ENCODE peak calls at places on chromosomes 12 and 14, in five cellular contexts. P is astrocyte of the spinal cord, N is lung, X is uterus, J is GM10248. B is an unnamed sample.

GRCh38 chr12:73892181-73892580 is 645.5 kb upstream of the ATXN7L3B start:
- DNase-seq in P (peak), N (no peak), X (no peak), J (no peak), B (no peak)

GRCh38 chr12:105090361-105090760 is 6.1 kb upstream of the ALDH1L2 start:
- DNase-seq in P (no peak), N (no peak), X (no peak), J (no peak), B (no peak)

GRCh38 chr12:117134059-117134458 is 34.8 kb upstream of the TESC start:
- DNase-seq in P (no peak), N (no peak), X (no peak), J (no peak), B (no peak)

GRCh38 chr12:104576980-104577925 is 120.5 kb downstream of the CHST11 start:
- DNase-seq in P (peak), N (no peak), X (no peak), J (no peak), B (no peak)

GRCh38 chr12:15728118-15728598 is 61.0 kb downstream of the EPS8 start:
- DNase-seq in P (peak), N (no peak), X (no peak), J (no peak), B (no peak)

GRCh38 chr12:104010800-104011199 is 39.2 kb downstream of the GLT8D2 start:
- DNase-seq in P (no peak), N (no peak), X (no peak), J (no peak), B (no peak)

GRCh38 chr12:109880049-109880931 is at the start of gene GLTP:
- DNase-seq in P (peak), N (peak), X (peak), J (peak), B (peak)

GRCh38 chr12:90858261-90858660 is 96.7 kb downstream of the CCER1 start:
- DNase-seq in P (peak), N (no peak), X (no peak), J (no peak), B (peak)

GRCh38 chr14:86799244-86799647 is 1193.7 kb downstream of the GALC start:
- DNase-seq in P (peak), N (no peak), X (no peak), J (no peak), B (no peak)

DNA sequence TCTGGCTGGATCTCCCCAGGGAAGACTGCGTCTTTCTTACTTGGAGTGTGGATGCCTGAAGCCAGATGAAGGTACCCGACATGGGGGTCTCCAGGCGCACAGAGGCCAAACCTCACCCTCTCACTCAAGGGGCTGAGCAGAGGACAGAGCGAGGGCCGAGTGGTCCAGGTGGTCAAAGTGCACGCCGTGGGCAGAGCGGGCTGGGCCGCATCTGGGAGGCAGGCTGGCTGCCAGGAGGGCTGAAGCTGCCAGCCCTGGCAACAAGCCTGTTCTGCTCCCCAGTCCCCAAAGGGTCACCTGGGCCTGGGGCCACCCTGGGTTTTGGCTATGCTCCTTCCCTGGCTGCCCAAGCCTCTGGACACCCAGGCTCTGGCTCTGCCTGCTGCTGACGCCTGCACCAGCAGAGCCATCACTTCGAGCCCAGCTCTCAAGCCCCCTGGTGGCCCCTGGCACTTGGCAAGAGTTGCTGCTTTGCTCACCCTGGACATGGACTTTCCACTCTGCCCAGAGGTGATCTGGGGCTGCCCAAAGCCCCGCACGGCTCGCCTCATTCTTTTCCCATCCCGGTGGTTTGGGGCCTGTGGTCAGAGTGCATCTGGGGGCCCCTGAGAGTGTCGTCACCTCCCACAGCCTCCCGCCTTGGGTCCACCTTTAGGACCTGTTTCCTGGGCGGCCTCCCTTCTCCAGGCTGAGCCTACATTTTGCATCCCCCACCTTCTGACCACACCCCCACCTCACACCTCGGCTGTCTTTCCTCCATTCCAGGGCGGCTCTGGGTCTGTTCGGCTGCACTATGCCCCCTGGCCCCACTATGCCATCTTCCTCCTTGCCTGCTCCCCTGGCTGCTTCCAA is 2.8 kb downstream of the ADSS1 start:
- DNase-seq in P (no peak), N (no peak), X (no peak), J (no peak), B (no peak)
- TF ChIP-seq CTCF in P (peak), N (no peak), X (no peak), J (no peak), B (peak)

GRCh38 chr14:105187935-105188524 is 6.9 kb upstream of the NUDT14 start:
- DNase-seq in P (no peak), N (peak), X (no peak), J (no peak), B (no peak)
- TF ChIP-seq CTCF in P (no peak), N (no peak), X (no peak), J (no peak), B (no peak)

GRCh38 chr12:54298904-54299303 is 1.9 kb downstream of the NFE2 start:
- DNase-seq in P (no peak), N (no peak), X (no peak), J (no peak), B (no peak)

GRCh38 chr12:54299515-54300266 is 1.1 kb downstream of the NFE2 start:
- DNase-seq in P (no peak), N (no peak), X (no peak), J (no peak), B (no peak)

GRCh38 chr12:54300267-54300731 is 516 bp downstream of the NFE2 start:
- DNase-seq in P (no peak), N (no peak), X (no peak), J (no peak), B (no peak)

GRCh38 chr12:54301428-54302045 is 722 bp upstream of the NFE2 start:
- DNase-seq in P (no peak), N (no peak), X (no peak), J (no peak), B (no peak)

DNA sequence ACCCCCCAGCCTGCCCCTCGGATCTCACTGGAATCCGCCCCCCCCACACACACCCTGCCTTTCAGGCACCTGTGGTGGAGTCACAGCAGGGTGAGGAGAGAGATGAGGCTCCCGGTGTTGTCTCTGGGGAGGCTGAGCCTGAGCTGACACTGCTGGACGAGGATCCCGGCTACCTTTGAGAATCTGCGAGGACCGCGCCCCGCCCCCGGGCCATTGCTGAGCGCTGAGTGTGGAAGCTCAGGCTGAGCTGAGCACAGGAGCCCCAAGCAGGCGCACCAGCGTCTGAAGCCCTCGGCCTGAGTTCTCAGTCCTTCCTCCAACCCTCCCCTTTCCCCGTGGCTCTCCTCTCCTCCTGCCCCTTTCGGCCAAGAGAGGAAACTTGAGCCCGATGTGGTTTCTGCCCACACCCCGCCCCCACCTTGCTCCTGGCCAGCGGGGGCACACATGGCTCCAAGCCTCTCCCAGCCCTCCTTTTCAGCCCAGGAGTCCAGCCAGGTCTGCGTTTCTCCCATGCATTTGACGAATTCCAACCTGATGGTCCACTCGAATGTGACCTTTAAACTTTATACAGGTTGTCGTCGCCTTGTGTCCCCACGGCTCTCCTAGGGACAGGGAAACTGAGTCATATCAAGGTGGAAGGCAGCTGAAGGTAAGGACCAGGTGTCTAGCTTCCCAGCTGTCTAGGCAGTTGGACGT is at the start of gene NFE2:
- DNase-seq in P (peak), N (peak), X (peak), J (no peak), B (peak)
- TF ChIP-seq CTCF in P (no peak), N (no peak), X (no peak), J (no peak), B (peak)

DNA sequence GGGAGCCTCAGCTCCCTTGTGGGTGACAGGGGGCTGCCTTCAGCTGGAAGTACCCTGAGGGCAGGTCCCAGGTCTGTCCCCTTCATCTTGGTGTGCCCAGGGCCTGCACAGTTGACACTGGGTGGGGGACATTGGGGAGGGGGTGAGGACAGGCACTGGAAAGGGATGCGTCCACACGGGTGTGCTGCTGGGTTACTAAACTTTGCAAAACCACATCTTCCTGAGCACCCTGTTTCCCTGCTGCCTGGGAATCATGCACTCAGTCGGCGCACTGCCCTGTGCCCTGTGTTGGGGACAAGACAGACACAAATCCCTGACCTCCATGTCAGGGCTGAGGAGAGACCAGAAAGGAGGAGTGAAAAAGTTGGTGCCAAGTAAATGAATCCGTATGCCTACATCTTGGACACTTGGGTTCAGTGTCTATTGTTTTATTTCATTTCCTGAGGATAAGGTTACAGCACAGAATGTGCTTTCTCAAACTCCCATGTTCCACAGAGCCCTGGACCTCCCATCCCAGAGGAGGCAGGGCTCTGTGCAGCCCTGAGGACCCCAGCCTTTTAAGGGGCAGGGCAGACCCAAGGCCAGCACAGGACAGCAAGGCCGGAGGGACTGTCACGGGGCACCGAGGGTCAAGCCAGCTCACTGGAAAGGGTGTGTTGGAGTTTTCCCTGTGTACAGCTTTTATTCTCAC is 2.9 kb upstream of the SLC25A29 start:
- DNase-seq in P (no peak), N (no peak), X (no peak), J (no peak), B (no peak)
- TF ChIP-seq CTCF in P (no peak), N (no peak), X (no peak), J (no peak), B (no peak)

GRCh38 chr12:133080619-133081407 is at the start of gene ZNF140:
- DNase-seq in P (peak), N (peak), X (peak), J (peak), B (peak)
- TF ChIP-seq CTCF in P (no peak), N (no peak), X (no peak), J (no peak), B (peak)

GRCh38 chr12:6279256-6279628 is 31.2 kb upstream of the PLEKHG6 start:
- DNase-seq in P (no peak), N (no peak), X (no peak), J (no peak), B (no peak)

GRCh38 chr12:6277982-6278438 is 32.5 kb upstream of the PLEKHG6 start:
- DNase-seq in P (no peak), N (peak), X (no peak), J (peak), B (no peak)

GRCh38 chr12:6280053-6280469 is 30.4 kb upstream of the PLEKHG6 start:
- DNase-seq in P (peak), N (peak), X (peak), J (no peak), B (no peak)

GRCh38 chr12:6279631-6280030 is 30.9 kb upstream of the PLEKHG6 start:
- DNase-seq in P (no peak), N (no peak), X (no peak), J (no peak), B (no peak)

GRCh38 chr12:6278439-6279255 is 31.8 kb upstream of the PLEKHG6 start:
- DNase-seq in P (peak), N (peak), X (peak), J (peak), B (peak)
- TF ChIP-seq CTCF in P (peak), N (peak), X (peak), J (peak), B (peak)

GRCh38 chr14:74875941-74876913 is at the start of gene PROX2:
- DNase-seq in P (no peak), N (no peak), X (no peak), J (no peak), B (no peak)

GRCh38 chr14:74886001-74886400 is 4.3 kb downstream of the DLST start:
- DNase-seq in P (peak), N (no peak), X (no peak), J (no peak), B (no peak)

GRCh38 chr14:74882103-74882920 is 596 bp downstream of the DLST start:
- DNase-seq in P (peak), N (peak), X (peak), J (no peak), B (no peak)

GRCh38 chr14:74879427-74880180 is 2.1 kb upstream of the DLST start:
- DNase-seq in P (no peak), N (no peak), X (no peak), J (no peak), B (no peak)

DNA sequence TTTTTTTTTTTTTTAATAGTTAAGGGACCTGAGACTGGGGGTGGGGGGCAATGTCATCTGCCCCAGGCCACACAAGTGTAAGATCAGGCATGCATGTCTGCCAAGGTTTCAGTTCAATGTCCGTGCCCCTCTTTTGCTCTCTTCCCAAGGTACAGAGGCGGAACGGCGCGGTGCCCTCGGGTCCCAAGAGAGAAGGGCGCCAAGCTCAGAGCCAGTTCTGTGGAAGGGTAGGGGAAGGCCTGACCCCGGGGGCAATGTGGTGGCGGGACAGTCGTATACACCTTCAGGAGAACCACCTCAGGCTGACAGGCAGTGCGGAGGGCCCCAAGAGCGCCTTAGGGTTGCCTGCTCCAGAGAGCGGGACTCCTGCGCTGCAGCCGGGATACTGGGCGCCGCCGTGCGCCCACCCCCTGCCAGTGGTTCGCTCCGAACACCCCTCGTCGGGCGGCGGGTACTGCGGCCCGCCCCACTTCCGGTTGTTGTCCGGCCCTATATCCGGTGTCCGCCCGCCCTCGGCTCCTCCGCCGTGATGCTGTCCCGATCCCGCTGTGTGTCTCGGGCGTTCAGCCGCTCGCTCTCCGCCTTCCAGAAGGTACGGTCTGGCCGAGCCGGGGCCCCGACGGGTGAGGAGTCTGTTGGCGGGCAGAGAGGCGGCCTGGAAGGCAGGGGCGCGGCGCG is at the start of gene DLST:
- DNase-seq in P (peak), N (peak), X (peak), J (peak), B (peak)
- TF ChIP-seq CTCF in P (no peak), N (no peak), X (no peak), J (no peak), B (no peak)

GRCh38 chr12:28237423-28237822 is 47.2 kb downstream of the CCDC91 start:
- DNase-seq in P (no peak), N (no peak), X (no peak), J (no peak), B (no peak)
- TF ChIP-seq CTCF in P (peak), N (no peak), X (no peak), J (no peak), B (peak)